ENCODE peak calls at places on chromosomes 7 and 10, in five cellular contexts. One of them, this sample, is unnamed.

GRCh38 chr10:113450906-113451305 is 101.9 kb upstream of the HABP2 start:
- DNase-seq in AG04450: no peak
- DNase-seq in anterior cingulate cortex: no peak
- DNase-seq in iris pigment epithelial cell: no peak
- DNase-seq in HFFc6: no peak
- DNase-seq in this sample: no peak

GRCh38 chr7:116426428-116427156 is 72.9 kb upstream of the CAV2 start:
- DNase-seq in AG04450: peak
- DNase-seq in anterior cingulate cortex: no peak
- DNase-seq in iris pigment epithelial cell: peak
- DNase-seq in HFFc6: peak
- DNase-seq in this sample: no peak

GRCh38 chr10:118017850-118018249 is 28.9 kb downstream of the RAB11FIP2 start:
- DNase-seq in AG04450: no peak
- DNase-seq in anterior cingulate cortex: no peak
- DNase-seq in iris pigment epithelial cell: no peak
- DNase-seq in HFFc6: no peak
- DNase-seq in this sample: no peak

GRCh38 chr10:30002438-30003266 is 56.7 kb downstream of the JCAD start:
- DNase-seq in AG04450: no peak
- DNase-seq in anterior cingulate cortex: peak
- DNase-seq in iris pigment epithelial cell: peak
- DNase-seq in HFFc6: peak
- DNase-seq in this sample: peak

GRCh38 chr10:58280982-58281752 is 12.2 kb downstream of the CISD1 start:
- DNase-seq in AG04450: no peak
- DNase-seq in anterior cingulate cortex: no peak
- DNase-seq in iris pigment epithelial cell: peak
- DNase-seq in HFFc6: peak
- DNase-seq in this sample: no peak

GRCh38 chr7:29139191-29139590 is 7.1 kb downstream of the CPVL start:
- DNase-seq in AG04450: no peak
- DNase-seq in anterior cingulate cortex: no peak
- DNase-seq in iris pigment epithelial cell: peak
- DNase-seq in HFFc6: peak
- DNase-seq in this sample: no peak

GRCh38 chr10:5632430-5632829 is 34.0 kb downstream of the ASB13 start:
- DNase-seq in AG04450: no peak
- DNase-seq in anterior cingulate cortex: no peak
- DNase-seq in iris pigment epithelial cell: no peak
- DNase-seq in HFFc6: no peak
- DNase-seq in this sample: no peak

GRCh38 chr7:38630720-38631673 is at the start of gene AMPH:
- DNase-seq in AG04450: peak
- DNase-seq in anterior cingulate cortex: peak
- DNase-seq in iris pigment epithelial cell: peak
- DNase-seq in HFFc6: peak
- DNase-seq in this sample: peak

GRCh38 chr10:3249292-3249889 is 76.8 kb upstream of the PITRM1 start:
- DNase-seq in AG04450: no peak
- DNase-seq in anterior cingulate cortex: no peak
- DNase-seq in iris pigment epithelial cell: peak
- DNase-seq in HFFc6: no peak
- DNase-seq in this sample: no peak